ENCODE peak calls at places on chromosomes 3 and 15, in seven cellular contexts. K is left ventricle myocardium inferior, W is ovary, I is esophagus muscularis mucosa, J is kidney, X is colonic mucosa, C is gastrocnemius medialis. O is an unnamed sample. For H3K36me3, the result is how much of the 10 kb centered on the place peaks cover.

GRCh38 chr3:16338124-16338523 is 73.1 kb downstream of the OXNAD1 start:
- DNase-seq in K (no peak), W (no peak), I (no peak), J (no peak), X (peak), C (no peak), O (peak)

GRCh38 chr3:59385547-59385946 is 335.7 kb upstream of the CFAP20DC start:
- DNase-seq in K (no peak), W (no peak), I (no peak), J (no peak), X (no peak), C (no peak), O (no peak)

GRCh38 chr3:186823391-186823790 is 17.1 kb upstream of the RFC4 start:
- DNase-seq in K (no peak), W (no peak), I (no peak), J (no peak), X (no peak), C (no peak), O (no peak)

GRCh38 chr15:84747423-84748273 is 744 bp upstream of the ZNF592 start:
- DNase-seq in K (peak), W (peak), I (peak), J (peak), X (peak), C (peak), O (peak)

GRCh38 chr15:55638764-55639163 is 50.6 kb upstream of the PYGO1 start:
- DNase-seq in K (no peak), W (no peak), I (no peak), J (no peak), X (no peak), C (no peak), O (no peak)

GRCh38 chr3:12708584-12709192 is 44.8 kb upstream of the RAF1 start:
- DNase-seq in K (peak), W (peak), I (no peak), J (no peak), X (no peak), C (peak), O (peak)

GRCh38 chr3:65425880-65426279 is 612.8 kb downstream of the MAGI1 start:
- DNase-seq in K (no peak), W (no peak), I (no peak), J (no peak), X (no peak), C (no peak), O (no peak)

GRCh38 chr3:57919987-57920386 is 88.2 kb upstream of the FLNB start:
- DNase-seq in K (no peak), W (no peak), I (no peak), J (no peak), X (no peak), C (no peak), O (no peak)

GRCh38 chr15:83323296-83323711 is 38.8 kb upstream of the BNC1 start:
- DNase-seq in K (no peak), W (no peak), I (peak), J (peak), X (no peak), C (no peak), O (no peak)

GRCh38 chr15:72042054-72042453 is 75.9 kb downstream of the MYO9A start:
- DNase-seq in K (no peak), W (no peak), I (no peak), J (no peak), X (no peak), C (no peak), O (no peak)

GRCh38 chr15:56608140-56608778 is 125.0 kb downstream of the ZNF280D start:
- DNase-seq in K (no peak), W (no peak), I (no peak), J (no peak), X (no peak), C (no peak), O (no peak)

GRCh38 chr3:47874913-47875312 is 72.0 kb downstream of the DHX30 start:
- DNase-seq in K (no peak), W (no peak), I (no peak), J (no peak), X (no peak), C (no peak), O (no peak)

GRCh38 chr3:123098411-123099330 is 31.8 kb downstream of the PDIA5 start:
- DNase-seq in K (no peak), W (no peak), I (no peak), J (no peak), X (peak), C (no peak), O (peak)

GRCh38 chr3:124535306-124535705 is 194.9 kb upstream of the UMPS start:
- DNase-seq in K (no peak), W (no peak), I (no peak), J (no peak), X (no peak), C (no peak), O (no peak)

GRCh38 chr15:66038387-66039116 is 169.3 kb downstream of the RAB11A start:
- DNase-seq in K (no peak), W (no peak), I (no peak), J (no peak), X (no peak), C (no peak), O (no peak)

GRCh38 chr3:189981668-189982067 is 139.0 kb downstream of the P3H2 start:
- DNase-seq in K (no peak), W (peak), I (no peak), J (no peak), X (no peak), C (peak), O (peak)

GRCh38 chr15:29910068-29910467 is 87.8 kb upstream of the TJP1 start:
- DNase-seq in K (no peak), W (no peak), I (no peak), J (no peak), X (peak), C (no peak), O (no peak)

GRCh38 chr15:77418341-77419049 is 1.4 kb downstream of the PEAK1 start:
- DNase-seq in K (no peak), W (no peak), I (no peak), J (no peak), X (no peak), C (no peak), O (no peak)

GRCh38 chr15:77420610-77421369 is at the start of gene HMG20A:
- DNase-seq in K (peak), W (peak), I (no peak), J (peak), X (peak), C (peak), O (peak)

GRCh38 chr15:77419836-77420609 is at the start of gene PEAK1:
- DNase-seq in K (peak), W (peak), I (peak), J (peak), X (peak), C (peak), O (peak)

GRCh38 chr15:77417642-77418041 is 2.3 kb downstream of the PEAK1 start:
- DNase-seq in K (no peak), W (no peak), I (no peak), J (no peak), X (no peak), C (no peak), O (no peak)

GRCh38 chr15:77419050-77419835 is 661 bp downstream of the PEAK1 start:
- DNase-seq in K (peak), W (peak), I (no peak), J (peak), X (peak), C (peak), O (peak)
- H3K27ac ChIP-seq in K (peak), W (peak), I (peak), J (peak), X (peak), C (peak), O (peak)

DNA sequence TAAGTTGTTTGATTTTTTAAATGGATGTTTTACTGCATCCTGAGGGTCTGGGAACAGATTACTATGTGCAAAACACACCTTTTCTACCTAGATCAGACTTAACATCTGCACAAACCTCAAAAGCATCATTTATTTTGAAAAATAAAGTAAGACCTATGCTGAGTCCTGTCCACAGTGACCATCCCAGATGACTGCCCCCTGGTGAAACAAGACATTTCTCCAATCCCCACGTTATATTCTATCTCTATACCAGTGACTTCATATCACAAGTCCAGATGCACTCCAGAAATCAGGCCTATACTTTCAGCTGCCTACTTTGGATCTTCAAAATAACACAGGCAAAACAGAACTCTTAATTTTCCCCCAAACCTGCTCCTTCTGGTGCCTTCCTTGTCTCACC is 143.2 kb downstream of the P2RY1 start:
- DNase-seq in K (no peak), W (no peak), I (no peak), J (no peak), X (no peak), C (no peak), O (no peak)
- H3K36me3 ChIP-seq in K (under half), W (under half), I (under half), J (under half), X (under half), C (under half), O (under half)

DNA sequence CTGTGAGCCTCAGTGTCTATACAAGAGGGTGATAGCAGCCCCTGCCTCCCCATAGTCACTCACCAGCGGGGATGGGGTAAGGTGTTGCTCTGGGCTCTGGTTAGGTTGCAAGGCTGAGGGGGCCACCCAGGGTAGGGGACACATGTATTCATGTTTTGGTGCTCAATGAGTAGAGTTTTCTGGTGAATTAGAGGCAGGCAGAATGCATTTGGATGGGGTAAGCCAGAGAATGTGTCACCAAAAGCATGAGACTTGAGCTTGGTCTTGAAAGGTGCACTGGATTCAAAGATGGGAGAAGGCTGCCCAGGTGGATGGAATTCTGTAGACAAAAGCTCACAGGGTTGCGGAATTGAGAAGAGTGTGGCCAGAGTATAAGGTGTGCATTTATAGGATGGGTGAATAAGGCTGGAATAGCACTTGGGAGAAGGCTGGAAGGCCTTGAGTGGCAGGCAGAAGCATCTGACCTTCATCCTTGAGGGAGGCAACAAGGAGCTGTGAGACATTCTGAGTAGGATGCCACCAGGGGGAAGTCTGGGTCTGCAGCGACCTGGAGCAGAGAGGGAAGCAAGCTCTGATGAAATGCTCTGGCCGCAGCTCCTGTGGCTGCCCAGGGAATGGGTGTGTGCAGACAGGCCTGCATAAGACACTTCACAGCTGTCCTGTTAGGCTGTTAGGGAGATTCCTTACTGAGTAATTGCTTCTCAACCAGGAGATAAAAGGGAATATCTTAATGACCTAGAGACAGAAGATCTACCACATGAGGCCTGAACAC is 149.6 kb downstream of the CHDH start:
- DNase-seq in K (no peak), W (no peak), I (peak), J (no peak), X (no peak), C (no peak), O (no peak)
- TF ChIP-seq CTCF in K (peak), W (no peak), I (no peak), J (no peak), X (no peak), C (no peak), O (no peak)

DNA sequence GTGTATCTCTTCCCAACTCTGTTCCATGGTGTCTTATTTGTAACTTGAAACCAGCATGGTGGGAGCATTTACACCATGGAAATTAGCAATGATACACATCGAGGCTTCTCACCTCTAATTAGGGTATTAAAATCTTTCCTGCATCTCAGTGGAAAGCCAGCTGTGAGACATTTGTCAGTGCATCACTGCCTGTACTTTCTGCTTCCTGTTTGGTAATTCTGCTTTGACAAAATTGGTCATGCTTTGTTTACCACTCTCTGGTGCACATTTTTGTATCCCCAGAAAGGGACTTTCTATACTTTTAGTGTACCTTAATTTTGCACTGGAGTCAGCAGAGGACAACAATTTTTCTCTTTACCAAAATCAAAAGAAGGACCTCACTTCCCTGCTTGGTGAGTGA is 402.1 kb downstream of the PDCD6IP start:
- DNase-seq in K (no peak), W (no peak), I (no peak), J (no peak), X (no peak), C (no peak), O (no peak)
- H3K27ac ChIP-seq in K (no peak), W (no peak), I (no peak), J (no peak), X (no peak), C (no peak), O (no peak)

GRCh38 chr15:28264166-28264565 is 57.8 kb downstream of the HERC2 start:
- DNase-seq in K (no peak), W (no peak), I (peak), J (no peak), X (no peak), C (no peak), O (no peak)
- H3K36me3 ChIP-seq in K (half or more), W (under half), I (under half), J (half or more), X (under half), C (under half), O (half or more)

DNA sequence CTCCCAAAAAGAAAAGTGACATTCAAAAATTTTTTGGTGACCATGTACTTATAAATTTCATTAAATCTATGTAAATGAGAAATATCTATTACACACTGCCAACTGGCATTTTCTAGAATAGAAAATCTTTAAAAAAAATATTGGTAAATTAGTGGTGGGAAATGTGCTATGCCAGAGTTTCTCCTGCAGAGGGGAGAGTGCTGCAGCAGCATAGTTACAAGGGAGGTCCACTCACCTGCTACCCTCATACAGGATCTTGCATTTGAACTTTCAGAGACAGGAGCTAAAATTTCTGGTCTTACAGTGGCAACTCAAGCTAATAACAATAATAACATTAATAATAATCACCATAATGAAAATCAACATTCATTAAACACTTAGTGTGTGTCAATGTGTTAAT is 459.6 kb downstream of the NSUN3 start:
- DNase-seq in K (no peak), W (no peak), I (no peak), J (no peak), X (no peak), C (no peak), O (no peak)
- TF ChIP-seq CTCF in K (no peak), W (no peak), I (no peak), J (no peak), X (no peak), C (no peak), O (no peak)

GRCh38 chr3:14286887-14287496 is 108.4 kb downstream of the LSM3 start:
- DNase-seq in K (no peak), W (no peak), I (no peak), J (no peak), X (no peak), C (no peak), O (no peak)

GRCh38 chr3:14283092-14283820 is 104.6 kb downstream of the LSM3 start:
- DNase-seq in K (no peak), W (no peak), I (no peak), J (no peak), X (no peak), C (peak), O (no peak)

GRCh38 chr3:14283821-14284438 is 105.3 kb downstream of the LSM3 start:
- DNase-seq in K (no peak), W (no peak), I (no peak), J (no peak), X (no peak), C (no peak), O (no peak)

GRCh38 chr3:14285526-14285925 is 106.9 kb downstream of the LSM3 start:
- DNase-seq in K (no peak), W (no peak), I (no peak), J (no peak), X (no peak), C (no peak), O (no peak)

DNA sequence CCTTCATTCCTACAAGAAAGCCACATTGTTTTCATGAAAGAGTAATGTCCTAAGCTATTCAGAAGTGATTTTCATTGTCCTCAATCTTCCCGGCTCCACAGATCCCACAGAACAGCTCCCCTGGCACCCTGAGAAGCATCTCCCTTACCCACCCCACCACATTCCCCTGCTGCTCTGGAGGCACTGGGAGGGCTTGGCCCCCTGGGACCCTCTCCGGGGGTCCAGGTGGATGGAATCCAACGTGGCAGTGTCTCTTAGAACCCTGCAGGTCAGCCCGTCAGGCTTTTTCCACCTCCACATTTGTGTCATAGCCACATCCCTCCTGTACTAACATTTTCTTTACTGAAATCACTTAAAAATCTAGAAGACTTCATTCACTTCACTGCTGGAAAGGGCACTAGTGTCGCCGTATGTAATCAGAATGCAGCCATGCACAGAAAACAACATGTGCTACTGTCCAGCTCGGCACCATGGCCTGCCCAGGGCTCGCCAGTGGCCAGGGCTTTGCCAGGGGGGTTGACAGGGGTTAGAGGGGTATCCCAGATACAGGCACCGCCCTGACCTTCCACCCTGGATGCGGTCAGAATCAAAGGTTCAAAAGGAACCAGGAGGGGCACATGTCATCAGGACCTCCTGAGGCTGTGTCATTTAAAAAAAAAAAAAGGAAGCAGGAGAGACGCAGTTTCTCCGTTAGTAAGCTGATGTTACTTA is 106.2 kb downstream of the LSM3 start:
- DNase-seq in K (no peak), W (no peak), I (no peak), J (no peak), X (no peak), C (no peak), O (no peak)
- H3K27ac ChIP-seq in K (no peak), W (no peak), I (no peak), J (no peak), X (no peak), C (peak), O (no peak)

GRCh38 chr15:68808770-68809169 is 11.9 kb downstream of the ANP32A start:
- DNase-seq in K (no peak), W (no peak), I (no peak), J (no peak), X (no peak), C (no peak), O (no peak)

GRCh38 chr15:68809517-68809916 is 11.2 kb downstream of the ANP32A start:
- DNase-seq in K (no peak), W (no peak), I (no peak), J (no peak), X (no peak), C (no peak), O (no peak)

GRCh38 chr15:68806220-68807105 is 14.2 kb downstream of the ANP32A start:
- DNase-seq in K (no peak), W (no peak), I (no peak), J (no peak), X (no peak), C (no peak), O (peak)

GRCh38 chr15:68808091-68808490 is 12.6 kb downstream of the ANP32A start:
- DNase-seq in K (no peak), W (no peak), I (no peak), J (no peak), X (no peak), C (no peak), O (no peak)

DNA sequence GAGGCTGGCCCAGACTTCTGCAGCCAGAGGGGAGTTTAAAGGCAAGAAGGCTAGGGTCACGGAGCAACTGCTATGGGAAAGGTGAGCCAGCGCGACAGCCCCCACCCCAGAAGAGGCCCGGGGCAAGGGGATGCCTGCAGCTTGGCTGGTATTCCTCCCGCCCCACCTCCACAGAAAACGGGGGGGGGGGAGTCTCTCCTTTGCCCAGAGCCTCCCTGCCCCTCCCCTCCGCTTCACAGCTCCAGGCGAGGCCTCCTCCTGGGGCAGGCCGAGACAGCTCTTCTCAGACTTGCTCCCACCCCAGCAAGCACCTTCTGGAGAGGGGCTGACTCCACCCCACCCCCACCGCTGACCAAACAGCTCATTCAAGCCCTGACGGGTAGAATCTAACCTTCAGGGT is 13.4 kb downstream of the ANP32A start:
- DNase-seq in K (no peak), W (no peak), I (no peak), J (no peak), X (no peak), C (no peak), O (no peak)
- H3K36me3 ChIP-seq in K (under half), W (under half), I (under half), J (under half), X (under half), C (under half), O (under half)

DNA sequence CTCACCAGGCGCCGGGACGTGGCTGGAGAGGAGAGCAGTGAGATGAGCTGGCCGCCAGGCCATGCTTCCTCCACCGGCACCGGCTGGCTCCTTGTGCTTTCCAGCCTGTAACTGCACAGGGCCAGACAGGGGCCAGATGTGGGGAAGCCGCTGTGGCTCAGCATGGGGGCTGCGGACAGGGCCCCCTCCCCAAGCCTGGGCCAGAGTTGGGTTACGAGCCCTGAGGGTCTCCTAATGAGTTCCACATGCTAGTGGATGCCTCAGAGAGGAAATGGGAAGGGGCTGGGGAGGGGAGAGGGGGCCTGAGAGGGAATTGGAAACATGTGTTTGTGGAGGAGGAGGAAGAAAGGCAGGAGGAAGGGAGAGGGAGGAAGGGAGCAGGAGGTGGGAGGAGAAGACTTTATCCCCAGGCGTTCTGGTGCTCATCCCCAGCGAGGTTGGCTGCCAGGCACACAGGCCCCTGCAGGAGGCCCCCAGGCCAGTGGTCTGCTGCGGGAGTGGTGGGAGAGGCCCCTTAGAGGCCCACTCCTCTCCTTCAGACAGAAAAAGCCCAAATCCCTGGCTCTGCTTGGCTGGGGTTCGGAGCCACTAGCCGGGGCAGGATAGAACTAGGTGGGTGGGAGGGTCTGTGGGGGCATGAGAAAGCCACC is 11.8 kb upstream of the DUSP7 start:
- DNase-seq in K (no peak), W (no peak), I (no peak), J (no peak), X (no peak), C (no peak), O (no peak)
- TF ChIP-seq CTCF in K (no peak), W (no peak), I (no peak), J (no peak), X (no peak), C (no peak), O (no peak)